ENCODE peak calls at places on chromosomes 3 and 15, in eight cellular contexts. One of them, this sample, is unnamed.

GRCh38 chr15:37134699-37135131 is 34.4 kb upstream of the MEIS2 start:
- DNase-seq in tibial nerve: no peak
- DNase-seq in right lobe of liver: no peak
- DNase-seq in GM06990: no peak
- DNase-seq in progenitor cell of endocrine pancreas: no peak
- DNase-seq in choroid plexus epithelial cell: peak
- DNase-seq in endothelial cell: no peak
- DNase-seq in heart right ventricle: no peak
- DNase-seq in this sample: no peak

GRCh38 chr3:173976281-173976680 is 578.7 kb downstream of the NLGN1 start:
- DNase-seq in right lobe of liver: no peak
- DNase-seq in choroid plexus epithelial cell: no peak
- DNase-seq in endothelial cell: no peak
- DNase-seq in GM06990: no peak
- DNase-seq in progenitor cell of endocrine pancreas: no peak
- DNase-seq in heart right ventricle: no peak
- DNase-seq in tibial nerve: no peak
- DNase-seq in this sample: no peak

GRCh38 chr15:88918738-88919137 is 5.6 kb upstream of the MFGE8 start:
- DNase-seq in GM06990: no peak
- DNase-seq in right lobe of liver: peak
- DNase-seq in choroid plexus epithelial cell: peak
- DNase-seq in endothelial cell: no peak
- DNase-seq in progenitor cell of endocrine pancreas: no peak
- DNase-seq in tibial nerve: no peak
- DNase-seq in heart right ventricle: peak
- DNase-seq in this sample: no peak

GRCh38 chr3:9818666-9819335 is 8.7 kb downstream of the TTLL3 start:
- DNase-seq in endothelial cell: no peak
- DNase-seq in GM06990: no peak
- DNase-seq in heart right ventricle: no peak
- DNase-seq in choroid plexus epithelial cell: no peak
- DNase-seq in tibial nerve: no peak
- DNase-seq in right lobe of liver: no peak
- DNase-seq in progenitor cell of endocrine pancreas: no peak
- DNase-seq in this sample: no peak

GRCh38 chr15:101181349-101181748 is 70.5 kb downstream of the CHSY1 start:
- DNase-seq in progenitor cell of endocrine pancreas: no peak
- DNase-seq in GM06990: no peak
- DNase-seq in tibial nerve: no peak
- DNase-seq in choroid plexus epithelial cell: no peak
- DNase-seq in right lobe of liver: no peak
- DNase-seq in endothelial cell: no peak
- DNase-seq in heart right ventricle: no peak
- DNase-seq in this sample: no peak

GRCh38 chr3:167743799-167744198 is 8.3 kb downstream of the SERPINI1 start:
- DNase-seq in progenitor cell of endocrine pancreas: no peak
- DNase-seq in right lobe of liver: no peak
- DNase-seq in GM06990: no peak
- DNase-seq in choroid plexus epithelial cell: no peak
- DNase-seq in endothelial cell: no peak
- DNase-seq in heart right ventricle: no peak
- DNase-seq in tibial nerve: no peak
- DNase-seq in this sample: no peak

GRCh38 chr3:194133661-194134230 is 2.2 kb upstream of the HES1 start:
- DNase-seq in progenitor cell of endocrine pancreas: peak
- DNase-seq in right lobe of liver: peak
- DNase-seq in tibial nerve: no peak
- DNase-seq in GM06990: peak
- DNase-seq in choroid plexus epithelial cell: peak
- DNase-seq in heart right ventricle: peak
- DNase-seq in endothelial cell: peak
- DNase-seq in this sample: no peak

GRCh38 chr15:74179101-74179841 is 5.8 kb downstream of the ISLR start:
- DNase-seq in choroid plexus epithelial cell: peak
- DNase-seq in endothelial cell: no peak
- DNase-seq in tibial nerve: peak
- DNase-seq in progenitor cell of endocrine pancreas: no peak
- DNase-seq in right lobe of liver: no peak
- DNase-seq in GM06990: no peak
- DNase-seq in heart right ventricle: peak
- DNase-seq in this sample: no peak

GRCh38 chr3:53902711-53903110 is 11.1 kb upstream of the SELENOK start:
- DNase-seq in GM06990: no peak
- DNase-seq in progenitor cell of endocrine pancreas: no peak
- DNase-seq in heart right ventricle: no peak
- DNase-seq in tibial nerve: no peak
- DNase-seq in right lobe of liver: no peak
- DNase-seq in endothelial cell: no peak
- DNase-seq in choroid plexus epithelial cell: no peak
- DNase-seq in this sample: no peak

GRCh38 chr3:190504354-190505125 is 9.3 kb upstream of the IL1RAP start:
- DNase-seq in tibial nerve: no peak
- DNase-seq in choroid plexus epithelial cell: peak
- DNase-seq in right lobe of liver: no peak
- DNase-seq in progenitor cell of endocrine pancreas: no peak
- DNase-seq in heart right ventricle: no peak
- DNase-seq in endothelial cell: no peak
- DNase-seq in GM06990: no peak
- DNase-seq in this sample: no peak

GRCh38 chr3:98188553-98188952 is 22.1 kb downstream of the OR5H15 start:
- DNase-seq in right lobe of liver: no peak
- DNase-seq in tibial nerve: no peak
- DNase-seq in endothelial cell: no peak
- DNase-seq in heart right ventricle: no peak
- DNase-seq in GM06990: no peak
- DNase-seq in choroid plexus epithelial cell: peak
- DNase-seq in progenitor cell of endocrine pancreas: no peak
- DNase-seq in this sample: peak

GRCh38 chr3:170528731-170529130 is 57.1 kb downstream of the SLC7A14 start:
- DNase-seq in tibial nerve: no peak
- DNase-seq in endothelial cell: no peak
- DNase-seq in heart right ventricle: no peak
- DNase-seq in progenitor cell of endocrine pancreas: no peak
- DNase-seq in choroid plexus epithelial cell: no peak
- DNase-seq in GM06990: no peak
- DNase-seq in right lobe of liver: no peak
- DNase-seq in this sample: no peak

DNA sequence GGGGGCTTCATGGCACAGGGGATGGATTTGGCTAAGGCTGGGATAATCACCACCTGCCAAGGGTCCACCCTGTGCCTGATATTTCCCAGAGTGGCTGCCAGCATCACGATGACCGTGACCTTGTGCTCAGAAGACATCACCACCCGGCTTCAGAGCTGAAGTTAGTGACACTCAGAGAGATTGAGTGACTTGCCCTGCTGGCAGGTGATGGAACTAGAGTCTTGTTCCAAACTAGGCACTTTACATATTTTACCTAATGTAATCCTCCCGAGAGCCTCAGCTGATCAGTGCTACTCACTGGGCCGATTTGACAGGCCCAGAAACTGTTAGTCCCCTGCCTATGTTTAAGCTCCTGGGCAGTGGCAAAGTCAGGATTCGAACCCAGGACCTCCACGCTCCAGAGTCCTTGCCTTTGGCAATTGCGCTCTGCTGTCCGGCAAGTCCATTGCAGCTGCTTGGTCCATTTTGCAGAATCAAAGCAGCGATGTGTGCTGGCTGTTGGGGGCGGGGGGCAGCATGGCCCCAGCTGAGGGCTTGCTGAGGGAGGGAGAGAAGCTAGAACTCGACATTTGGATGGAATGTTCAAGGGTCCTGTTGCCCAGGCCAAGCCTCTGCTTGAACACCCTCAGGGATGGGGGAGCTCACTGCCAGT is 74.8 kb upstream of the GATA2 start:
- DNase-seq in tibial nerve: no peak
- DNase-seq in right lobe of liver: no peak
- DNase-seq in endothelial cell: no peak
- DNase-seq in choroid plexus epithelial cell: no peak
- DNase-seq in progenitor cell of endocrine pancreas: no peak
- DNase-seq in heart right ventricle: no peak
- DNase-seq in GM06990: no peak
- DNase-seq in this sample: no peak
- TF ChIP-seq CTCF in tibial nerve: no peak
- TF ChIP-seq CTCF in right lobe of liver: no peak
- TF ChIP-seq CTCF in endothelial cell: peak
- TF ChIP-seq CTCF in choroid plexus epithelial cell: peak
- TF ChIP-seq CTCF in progenitor cell of endocrine pancreas: peak
- TF ChIP-seq CTCF in heart right ventricle: no peak
- TF ChIP-seq CTCF in GM06990: no peak
- TF ChIP-seq CTCF in this sample: no peak

DNA sequence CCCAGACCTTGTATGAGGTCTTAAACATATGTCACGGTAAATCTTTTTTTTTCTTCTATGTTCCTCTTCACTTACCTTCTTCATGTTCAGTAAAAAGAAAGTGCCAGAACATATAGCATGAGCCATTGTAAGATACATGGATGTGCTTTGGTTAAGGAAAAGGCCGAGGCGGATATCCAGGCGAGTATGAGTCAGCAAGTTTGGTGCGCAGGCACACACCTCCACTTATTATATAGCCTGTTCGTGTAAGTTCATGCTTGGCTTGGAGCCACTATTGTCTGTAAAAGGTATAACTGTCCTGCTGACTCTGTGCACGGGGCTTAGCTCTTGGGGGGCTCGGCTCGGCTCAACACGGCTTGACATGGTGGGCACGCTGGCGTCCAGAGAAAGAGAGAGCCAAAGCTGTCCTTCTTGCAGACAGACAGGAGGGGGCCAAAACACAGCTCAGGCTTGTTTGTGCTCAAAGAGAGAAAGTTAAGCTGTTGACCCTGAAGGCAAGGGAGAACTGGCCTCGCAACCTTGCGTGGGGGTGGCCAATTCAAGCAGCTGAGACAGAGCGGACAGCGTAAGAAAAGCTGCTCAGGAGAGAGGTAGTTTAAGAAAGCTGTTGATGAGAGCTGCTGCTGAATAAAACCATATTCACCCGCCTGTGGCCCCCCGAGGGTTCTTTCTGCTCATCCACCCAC is 251.2 kb downstream of the SLC9A9 start:
- DNase-seq in choroid plexus epithelial cell: no peak
- DNase-seq in heart right ventricle: no peak
- DNase-seq in GM06990: no peak
- DNase-seq in tibial nerve: no peak
- DNase-seq in progenitor cell of endocrine pancreas: no peak
- DNase-seq in endothelial cell: no peak
- DNase-seq in right lobe of liver: no peak
- DNase-seq in this sample: no peak
- TF ChIP-seq CTCF in choroid plexus epithelial cell: no peak
- TF ChIP-seq CTCF in heart right ventricle: no peak
- TF ChIP-seq CTCF in GM06990: no peak
- TF ChIP-seq CTCF in tibial nerve: no peak
- TF ChIP-seq CTCF in progenitor cell of endocrine pancreas: no peak
- TF ChIP-seq CTCF in endothelial cell: no peak
- TF ChIP-seq CTCF in right lobe of liver: no peak
- TF ChIP-seq CTCF in this sample: no peak

GRCh38 chr3:186708983-186709679 is 8.0 kb upstream of the KNG1 start:
- DNase-seq in tibial nerve: no peak
- DNase-seq in progenitor cell of endocrine pancreas: no peak
- DNase-seq in GM06990: no peak
- DNase-seq in endothelial cell: no peak
- DNase-seq in right lobe of liver: no peak
- DNase-seq in heart right ventricle: no peak
- DNase-seq in choroid plexus epithelial cell: peak
- DNase-seq in this sample: no peak

GRCh38 chr3:186700267-186700666 is 16.9 kb upstream of the KNG1 start:
- DNase-seq in GM06990: peak
- DNase-seq in heart right ventricle: no peak
- DNase-seq in progenitor cell of endocrine pancreas: no peak
- DNase-seq in right lobe of liver: no peak
- DNase-seq in endothelial cell: no peak
- DNase-seq in choroid plexus epithelial cell: no peak
- DNase-seq in tibial nerve: no peak
- DNase-seq in this sample: no peak

GRCh38 chr3:186705882-186706780 is 11.0 kb upstream of the KNG1 start:
- DNase-seq in progenitor cell of endocrine pancreas: no peak
- DNase-seq in choroid plexus epithelial cell: no peak
- DNase-seq in right lobe of liver: no peak
- DNase-seq in GM06990: no peak
- DNase-seq in endothelial cell: no peak
- DNase-seq in heart right ventricle: no peak
- DNase-seq in tibial nerve: no peak
- DNase-seq in this sample: no peak
- TF ChIP-seq CTCF in progenitor cell of endocrine pancreas: no peak
- TF ChIP-seq CTCF in choroid plexus epithelial cell: no peak
- TF ChIP-seq CTCF in right lobe of liver: no peak
- TF ChIP-seq CTCF in GM06990: no peak
- TF ChIP-seq CTCF in endothelial cell: no peak
- TF ChIP-seq CTCF in heart right ventricle: no peak
- TF ChIP-seq CTCF in tibial nerve: no peak
- TF ChIP-seq CTCF in this sample: no peak

GRCh38 chr3:49567406-49567805 is 13.1 kb downstream of the BSN start:
- DNase-seq in endothelial cell: no peak
- DNase-seq in GM06990: no peak
- DNase-seq in choroid plexus epithelial cell: no peak
- DNase-seq in progenitor cell of endocrine pancreas: no peak
- DNase-seq in heart right ventricle: no peak
- DNase-seq in right lobe of liver: no peak
- DNase-seq in tibial nerve: no peak
- DNase-seq in this sample: no peak

GRCh38 chr3:49563040-49563578 is 8.8 kb downstream of the BSN start:
- DNase-seq in GM06990: no peak
- DNase-seq in right lobe of liver: no peak
- DNase-seq in choroid plexus epithelial cell: no peak
- DNase-seq in endothelial cell: no peak
- DNase-seq in tibial nerve: no peak
- DNase-seq in progenitor cell of endocrine pancreas: no peak
- DNase-seq in heart right ventricle: no peak
- DNase-seq in this sample: no peak

GRCh38 chr3:49568965-49569364 is 14.7 kb downstream of the BSN start:
- DNase-seq in heart right ventricle: no peak
- DNase-seq in progenitor cell of endocrine pancreas: no peak
- DNase-seq in endothelial cell: no peak
- DNase-seq in GM06990: no peak
- DNase-seq in choroid plexus epithelial cell: no peak
- DNase-seq in right lobe of liver: no peak
- DNase-seq in tibial nerve: no peak
- DNase-seq in this sample: no peak

GRCh38 chr3:49563766-49564165 is 9.5 kb downstream of the BSN start:
- DNase-seq in tibial nerve: no peak
- DNase-seq in progenitor cell of endocrine pancreas: no peak
- DNase-seq in right lobe of liver: no peak
- DNase-seq in endothelial cell: no peak
- DNase-seq in heart right ventricle: no peak
- DNase-seq in GM06990: no peak
- DNase-seq in choroid plexus epithelial cell: no peak
- DNase-seq in this sample: no peak

DNA sequence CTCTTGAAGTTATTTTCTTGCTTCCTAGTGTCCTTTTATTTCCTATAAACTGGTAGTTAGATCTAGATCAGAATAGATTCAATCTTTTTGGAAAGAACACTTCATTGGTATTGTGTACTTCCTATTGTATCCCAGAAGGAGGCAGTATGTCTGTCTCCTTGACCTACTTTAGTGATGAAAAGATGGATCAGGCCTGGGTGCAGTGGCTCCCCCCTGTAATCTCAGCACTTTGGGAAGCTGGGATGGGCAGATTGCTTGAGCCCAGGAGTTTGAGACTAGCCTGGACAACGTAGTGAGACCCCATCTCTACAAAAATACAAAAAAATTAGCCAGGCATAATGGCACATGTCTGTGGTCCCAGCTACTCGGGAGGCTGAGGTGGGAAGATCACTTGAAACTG is 12.0 kb downstream of the BSN start:
- DNase-seq in progenitor cell of endocrine pancreas: no peak
- DNase-seq in tibial nerve: no peak
- DNase-seq in choroid plexus epithelial cell: peak
- DNase-seq in GM06990: no peak
- DNase-seq in right lobe of liver: no peak
- DNase-seq in heart right ventricle: no peak
- DNase-seq in endothelial cell: no peak
- DNase-seq in this sample: no peak
- TF ChIP-seq CTCF in progenitor cell of endocrine pancreas: no peak
- TF ChIP-seq CTCF in tibial nerve: no peak
- TF ChIP-seq CTCF in choroid plexus epithelial cell: peak
- TF ChIP-seq CTCF in GM06990: peak
- TF ChIP-seq CTCF in right lobe of liver: peak
- TF ChIP-seq CTCF in heart right ventricle: no peak
- TF ChIP-seq CTCF in endothelial cell: no peak
- TF ChIP-seq CTCF in this sample: peak